ENCODE peak calls at places on chromosomes 12 and 14, in five cellular contexts. T, M, R, P and W are unnamed samples.

GRCh38 chr12:93146278-93146939 is 217.3 kb upstream of the EEA1 start:
- DNase-seq in T (no peak), R (no peak), M (no peak), P (no peak), W (no peak)

GRCh38 chr14:50064993-50065392 is 51.4 kb downstream of the VCPKMT start:
- DNase-seq in T (peak; percentile 84), M (no peak), R (no peak), P (no peak), W (peak; percentile 89)

GRCh38 chr14:101972126-101972785 is 7.9 kb downstream of the DYNC1H1 start:
- DNase-seq in P (peak; percentile 77), M (peak; percentile 46), R (peak; percentile 89), T (no peak), W (no peak)

GRCh38 chr14:104281768-104282301 is 143.4 kb downstream of the KIF26A start:
- DNase-seq in T (no peak), P (peak; percentile 7), R (peak; percentile 63), M (no peak), W (no peak)

GRCh38 chr12:29768372-29768771 is 15.4 kb downstream of the TMTC1 start:
- DNase-seq in P (no peak), T (no peak), M (no peak), R (no peak), W (no peak)

GRCh38 chr12:80766897-80767296 is 50.2 kb downstream of the MYF5 start:
- DNase-seq in T (no peak), P (no peak), R (no peak), M (no peak), W (no peak)

GRCh38 chr14:105486974-105487448 is 325 bp downstream of the CRIP1 start:
- DNase-seq in M (peak; percentile 62), P (peak; percentile 88), T (peak; percentile 69), R (peak; percentile 94), W (no peak)

GRCh38 chr14:32607399-32607798 is 278.3 kb downstream of the AKAP6 start:
- DNase-seq in M (no peak), T (no peak), R (no peak), P (no peak), W (no peak)

GRCh38 chr14:22896351-22896750 is 13.3 kb downstream of the REM2 start:
- DNase-seq in P (no peak), M (no peak), T (no peak), R (no peak), W (no peak)

GRCh38 chr14:54362759-54363437 is 33.9 kb upstream of the CDKN3 start:
- DNase-seq in R (no peak), T (no peak), M (no peak), P (no peak), W (no peak)

GRCh38 chr14:71491925-71492324 is 440.3 kb upstream of the RGS6 start:
- DNase-seq in M (no peak), P (no peak), T (no peak), R (no peak), W (no peak)

GRCh38 chr12:38721611-38722252 is 183.7 kb downstream of the CPNE8 start:
- DNase-seq in M (no peak), P (no peak), R (no peak), T (no peak), W (no peak)

GRCh38 chr14:99432491-99432890 is 48.2 kb downstream of the SETD3 start:
- DNase-seq in P (no peak), M (no peak), T (no peak), R (no peak), W (no peak)

GRCh38 chr12:120365675-120366340 is 3.2 kb downstream of the MSI1 start:
- DNase-seq in T (no peak), M (no peak), R (no peak), P (no peak), W (no peak)

GRCh38 chr12:94777936-94778335 is 127.6 kb upstream of the TMCC3 start:
- DNase-seq in T (no peak), P (no peak), M (no peak), R (no peak), W (no peak)

GRCh38 chr12:20376984-20377383 is 8.6 kb downstream of the PDE3A start:
- DNase-seq in P (no peak), T (no peak), R (no peak), M (no peak), W (peak; percentile 27)

GRCh38 chr12:112239881-112240280 is 114.5 kb downstream of the TRAFD1 start:
- DNase-seq in T (no peak), R (no peak), P (no peak), M (no peak), W (no peak)

GRCh38 chr12:52835271-52836041 is 1.3 kb upstream of the KRT79 start:
- DNase-seq in R (peak; percentile 34), M (no peak), T (no peak), P (no peak), W (no peak)

GRCh38 chr14:91114079-91115065 is 499 bp downstream of the DGLUCY start:
- DNase-seq in R (peak; percentile 75), T (peak; percentile 82), P (no peak), M (peak; percentile 94), W (peak; percentile 87)

GRCh38 chr14:91115986-91116385 is 2.1 kb downstream of the DGLUCY start:
- DNase-seq in P (no peak), R (no peak), M (no peak), T (no peak), W (no peak)

GRCh38 chr14:91118511-91119068 is 4.7 kb downstream of the DGLUCY start:
- DNase-seq in T (no peak), M (peak; percentile 56), P (no peak), R (no peak), W (no peak)

GRCh38 chr14:91117960-91118359 is 4.1 kb downstream of the DGLUCY start:
- DNase-seq in R (no peak), M (peak; percentile 46), T (no peak), P (no peak), W (no peak)

DNA sequence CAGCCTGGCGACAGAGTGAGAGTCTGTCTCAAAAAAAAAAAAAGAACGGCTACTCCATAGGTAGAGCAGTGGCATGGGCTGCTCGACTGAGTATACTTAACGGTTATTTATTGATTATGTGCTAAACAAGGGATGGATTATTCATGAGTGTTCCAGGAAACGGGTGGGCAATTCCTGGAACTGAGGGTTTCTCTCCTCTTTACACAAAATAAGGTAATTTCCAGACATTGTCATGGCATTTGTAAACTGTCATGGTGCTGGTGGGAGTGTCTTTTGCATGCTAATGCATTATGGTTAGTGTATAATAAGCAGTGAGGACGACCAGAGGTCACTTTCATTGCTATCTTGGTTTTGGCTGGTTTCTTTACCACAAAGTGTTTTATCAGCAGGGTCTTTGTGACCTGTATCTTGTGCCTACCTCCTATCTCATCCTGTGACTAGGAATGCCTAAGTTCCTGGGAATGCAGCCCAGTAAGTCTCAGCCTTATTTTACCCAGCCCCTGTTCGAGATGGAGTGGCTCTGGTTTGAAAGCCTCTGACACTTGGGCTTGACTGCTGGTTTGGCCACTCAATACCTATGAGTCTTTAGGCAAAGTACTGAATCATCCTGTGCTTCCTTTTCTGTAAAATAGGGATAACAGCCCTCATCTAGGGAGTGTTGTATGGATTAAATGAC is 3.2 kb downstream of the DGLUCY start:
- DNase-seq in M (no peak), T (no peak), P (no peak), R (no peak), W (no peak)
- H3K27ac ChIP-seq in M (peak overlapping the region; percentile 82), T (peak overlapping the region; percentile 94), P (peak overlapping the region; percentile 99), R (no peak overlapping the region), W (no peak overlapping the region)

GRCh38 chr12:21527451-21528180 is 1.5 kb downstream of the SPX start:
- DNase-seq in R (peak; percentile 87), P (peak; percentile 58), T (peak; percentile 52), M (peak; percentile 85), W (peak; percentile 67)
- H3K4me3 ChIP-seq in R (peak overlapping the region; percentile 28), P (peak overlapping the region; percentile 76), T (peak overlapping the region; percentile 61), M (peak overlapping the region; percentile 80), W (peak overlapping the region; percentile 65)

DNA sequence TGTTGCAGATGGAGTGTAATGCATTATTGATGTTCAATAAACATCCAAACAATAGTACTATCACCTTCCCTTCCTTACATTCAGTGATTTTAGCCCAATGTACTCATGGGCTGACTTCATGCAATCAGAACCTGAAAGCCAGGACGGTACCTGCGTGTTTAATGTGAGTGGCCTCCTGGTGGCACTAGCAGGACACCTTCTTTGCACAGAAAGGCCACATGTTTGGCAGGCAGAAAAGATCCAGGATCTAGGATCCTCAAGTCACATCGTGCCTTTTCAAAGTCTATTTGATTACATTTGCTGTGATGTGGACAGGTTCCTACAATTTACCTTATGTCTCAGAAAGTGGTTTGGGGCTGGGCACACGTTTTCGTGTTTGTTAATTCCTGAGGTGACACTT is 82.9 kb downstream of the NEDD1 start:
- DNase-seq in T (no peak), P (no peak), R (no peak), M (peak; percentile 84), W (peak; percentile 44)
- H3K36me3 ChIP-seq in T (no peaks in the 10 kb centered on the region), P (no peaks in the 10 kb centered on the region), R (no peaks in the 10 kb centered on the region), M (no peaks in the 10 kb centered on the region), W (no peaks in the 10 kb centered on the region)

GRCh38 chr12:15625075-15625474 is 164.1 kb downstream of the EPS8 start:
- DNase-seq in R (no peak), P (no peak), T (no peak), M (no peak), W (no peak)

GRCh38 chr12:15629108-15629507 is 160.1 kb downstream of the EPS8 start:
- DNase-seq in R (peak; percentile 77), T (no peak), P (peak; percentile 36), M (peak; percentile 38), W (no peak)

GRCh38 chr12:15631007-15631715 is 158.0 kb downstream of the EPS8 start:
- DNase-seq in M (no peak), T (no peak), R (no peak), P (no peak), W (no peak)

GRCh38 chr12:15629761-15630160 is 159.4 kb downstream of the EPS8 start:
- DNase-seq in R (no peak), M (no peak), T (no peak), P (no peak), W (no peak)

GRCh38 chr12:15627995-15628945 is 160.9 kb downstream of the EPS8 start:
- DNase-seq in P (no peak), R (no peak), T (no peak), M (no peak), W (no peak)
- H3K27ac ChIP-seq in P (peak overlapping the region; percentile 80), R (peak overlapping the region; percentile 96), T (no peak overlapping the region), M (no peak overlapping the region), W (no peak overlapping the region)